ENCODE peak calls at places on chromosomes 4 and X, in six cellular contexts. F is cardiac muscle cell, J is GM23338, H is breast epithelium, B is ovary, M is transverse colon. Z is an unnamed sample.

GRCh38 chr4:17260395-17260907 is 251.4 kb downstream of the QDPR start:
- DNase-seq in H (no peak), F (no peak), B (no peak), J (no peak), M (no peak), Z (no peak)

GRCh38 chr4:106486533-106486932 is 118.0 kb upstream of the GIMD1 start:
- DNase-seq in M (no peak), H (no peak), J (peak; percentile 69), B (no peak), F (no peak), Z (no peak)

GRCh38 chr4:25795091-25795490 is 67.7 kb downstream of the SEL1L3 start:
- DNase-seq in B (no peak), H (no peak), M (no peak), F (no peak), J (no peak), Z (no peak)

GRCh38 chrX:37787353-37787869 is 7.6 kb downstream of the CYBB start:
- DNase-seq in F (no peak), J (no peak), B (no peak), M (no peak), H (no peak), Z (no peak)

GRCh38 chr4:118823471-118823870 is 12.5 kb downstream of the SEC24D start:
- DNase-seq in M (peak; percentile 47), J (no peak), F (no peak), H (peak; percentile 54), B (no peak), Z (no peak)

GRCh38 chr4:47313396-47313795 is 150.1 kb downstream of the COMMD8 start:
- DNase-seq in M (no peak), F (no peak), H (no peak), J (no peak), B (no peak), Z (no peak)

GRCh38 chr4:110211007-110211769 is 12.8 kb upstream of the ELOVL6 start:
- DNase-seq in H (no peak), J (peak; percentile 70), B (no peak), F (peak; percentile 40), M (peak; percentile 25), Z (peak; percentile 70)

GRCh38 chrX:153946910-153947769 is 2.7 kb upstream of the RENBP start:
- DNase-seq in F (peak; percentile 78), M (peak; percentile 84), H (peak; percentile 59), J (peak; percentile 86), B (peak; percentile 54), Z (peak; percentile 84)

DNA sequence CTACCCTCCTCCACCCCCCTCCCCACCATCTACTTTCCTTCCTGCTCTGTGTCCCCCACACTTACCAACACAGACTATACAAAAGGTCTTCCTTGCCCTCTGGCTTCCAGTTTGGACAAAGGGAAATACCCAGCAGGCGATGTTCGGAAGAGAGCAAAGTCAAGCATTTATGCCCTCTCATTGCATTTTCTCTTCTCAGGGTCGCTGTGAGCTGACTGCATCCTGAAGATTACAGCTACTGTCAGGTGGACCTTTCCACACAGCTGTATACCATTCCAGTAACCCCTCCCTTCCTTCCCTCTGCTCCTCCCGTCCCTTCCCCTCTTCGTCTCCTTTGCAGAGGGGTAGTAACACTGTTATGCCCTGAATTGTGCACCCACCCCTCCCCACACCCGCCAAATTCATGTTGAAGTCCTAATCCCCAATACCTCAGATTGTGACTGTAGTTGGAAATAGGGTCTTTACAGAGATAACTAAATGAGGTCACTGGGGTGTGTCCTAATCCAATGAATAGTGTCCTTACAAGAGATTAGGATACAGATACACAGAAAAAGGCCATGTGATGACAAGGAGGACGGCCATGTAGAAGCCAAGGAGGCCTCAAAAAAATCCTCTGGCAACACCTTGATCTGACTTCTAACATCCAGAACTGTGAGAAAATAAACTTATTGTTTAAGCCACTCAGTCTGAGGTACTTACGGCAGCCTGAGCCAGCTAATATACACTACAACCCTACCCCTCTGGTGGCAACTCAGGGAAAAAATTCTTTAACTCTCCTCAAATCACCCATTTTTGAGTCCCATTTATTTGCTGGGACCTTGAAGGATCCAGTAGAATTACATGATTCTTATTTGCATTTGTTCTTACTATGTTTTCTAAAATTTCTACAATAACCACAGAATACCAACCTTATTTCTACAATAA is 11.7 kb downstream of the MORF4L2 start:
- DNase-seq in J (peak; percentile 11), B (no peak), M (no peak), F (no peak), H (no peak), Z (no peak)
- TF ChIP-seq CTCF in J (no peak), B (no peak), M (no peak), F (no peak), H (no peak), Z (no peak)

DNA sequence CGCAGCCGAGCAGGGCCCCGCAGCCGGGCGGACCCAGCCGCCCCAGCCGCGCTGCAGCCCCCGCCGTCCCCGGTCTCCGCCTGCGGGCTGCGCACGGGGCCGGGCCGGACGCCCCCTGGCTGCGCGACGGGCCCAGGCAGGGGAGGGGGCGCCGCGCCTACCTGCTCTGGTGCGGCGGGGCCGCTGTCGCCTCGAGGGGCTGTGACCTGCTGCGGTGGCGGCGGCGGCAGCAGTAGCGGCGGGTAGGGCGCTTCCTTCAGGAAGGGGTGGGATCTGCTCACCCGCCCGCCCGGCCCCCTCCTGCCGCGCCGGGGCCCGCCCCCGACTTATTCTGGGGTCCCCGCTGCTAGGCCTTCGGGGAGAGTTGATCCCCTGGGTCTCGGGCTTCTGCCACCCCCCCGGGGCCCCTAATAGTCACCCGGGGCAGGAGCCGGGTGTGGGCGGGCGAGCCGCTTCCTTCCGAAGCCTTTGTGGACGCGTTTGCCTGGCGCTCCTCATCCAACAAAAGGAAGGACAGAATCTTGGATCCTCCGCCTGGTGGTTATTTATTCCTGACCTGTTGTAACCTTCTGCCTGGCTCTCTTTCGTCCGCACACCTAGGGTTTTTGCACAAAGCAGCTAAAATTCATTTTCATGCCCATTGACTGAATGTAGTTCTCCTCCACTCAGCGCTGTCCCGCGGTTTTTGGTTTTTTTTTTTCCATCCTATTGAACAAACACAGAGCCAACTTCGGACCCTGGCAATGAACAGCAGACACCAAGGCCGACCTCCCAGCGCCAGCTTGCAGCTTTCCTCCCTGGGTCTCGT is at the start of gene TMEM150C:
- DNase-seq in J (peak; percentile 71), F (peak; percentile 78), B (peak; percentile 45), H (peak; percentile 56), M (peak; percentile 22), Z (peak; percentile 31)
- H3K4me3 ChIP-seq in J (peak within 1 kb of the TSS; percentile 73), F (peak within 1 kb of the TSS; percentile 33), B (peak within 1 kb of the TSS; percentile 43), H (peak within 1 kb of the TSS; percentile 93), M (peak within 1 kb of the TSS; percentile 72), Z (peak within 1 kb of the TSS; percentile 51)

DNA sequence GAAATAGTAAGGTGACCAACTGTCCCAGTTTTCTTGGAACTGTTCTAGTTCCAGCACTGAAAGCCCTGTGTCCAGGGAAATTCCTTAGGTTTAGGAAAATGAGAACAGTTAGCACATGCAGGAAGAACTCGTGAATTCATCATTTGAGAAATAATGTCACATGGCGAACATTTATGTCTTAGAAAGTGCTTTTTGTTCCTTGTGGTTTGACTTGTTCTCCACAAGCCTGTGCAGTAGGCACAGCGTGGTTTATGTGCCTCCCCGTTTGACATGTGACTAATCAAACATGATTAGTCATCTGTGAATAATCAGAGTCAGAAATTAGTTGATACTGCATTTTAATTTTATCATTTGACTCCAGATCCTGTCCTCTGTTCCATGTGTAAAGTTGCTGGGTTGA is 556.0 kb upstream of the CPEB2 start:
- DNase-seq in M (no peak), H (no peak), B (no peak), F (no peak), J (no peak), Z (no peak)
- TF ChIP-seq CTCF in M (no peak), H (no peak), B (no peak), F (no peak), J (no peak), Z (no peak)

GRCh38 chr4:165328101-165328425 is 594 bp downstream of the MSMO1 start:
- DNase-seq in H (no peak), M (no peak), F (no peak), J (no peak), B (no peak), Z (no peak)

GRCh38 chr4:165325732-165326512 is 1.5 kb upstream of the MSMO1 start:
- DNase-seq in H (no peak), F (no peak), B (peak; percentile 32), M (no peak), J (peak; percentile 61), Z (peak; percentile 83)

GRCh38 chr4:165326831-165327210 is 648 bp upstream of the MSMO1 start:
- DNase-seq in J (peak; percentile 61), H (no peak), F (peak; percentile 36), M (peak; percentile 30), B (peak; percentile 43), Z (peak; percentile 49)

GRCh38 chr4:165328708-165329107 is 1.2 kb downstream of the MSMO1 start:
- DNase-seq in M (no peak), B (no peak), F (no peak), J (peak; percentile 2), H (no peak), Z (no peak)

GRCh38 chr4:165327211-165328100 is at the start of gene MSMO1:
- DNase-seq in B (peak; percentile 99), J (peak; percentile 99), M (peak; percentile 99), F (peak; percentile 99), H (peak; percentile 99), Z (peak; percentile 99)
- H3K4me3 ChIP-seq in B (peak within 1 kb of the TSS; percentile 90), J (peak within 1 kb of the TSS; percentile 99), M (peak within 1 kb of the TSS; percentile 78), F (peak within 1 kb of the TSS; percentile 67), H (peak within 1 kb of the TSS; percentile 91), Z (peak within 1 kb of the TSS; percentile 85)

GRCh38 chrX:130330146-130330545 is 9.6 kb upstream of the SLC25A14 start:
- DNase-seq in H (no peak), M (no peak), J (no peak), F (no peak), B (no peak), Z (no peak)

GRCh38 chrX:130336531-130336930 is 3.2 kb upstream of the SLC25A14 start:
- DNase-seq in M (no peak), J (no peak), F (no peak), H (no peak), B (no peak), Z (no peak)

GRCh38 chrX:130330706-130331105 is 9.0 kb upstream of the SLC25A14 start:
- DNase-seq in M (peak; percentile 47), J (peak; percentile 79), F (peak; percentile 59), H (no peak), B (peak; percentile 15), Z (peak; percentile 52)
- TF ChIP-seq CTCF in M (peak; percentile 21), J (peak; percentile 81), F (peak; percentile 53), H (peak; percentile 30), B (no peak), Z (peak; percentile 51)

GRCh38 chr4:54063737-54064316 is 578 bp downstream of the CHIC2 start:
- DNase-seq in M (peak; percentile 41), B (peak; percentile 43), J (peak; percentile 48), H (peak; percentile 55), F (peak; percentile 34), Z (no peak)

GRCh38 chr4:54063224-54063623 is 1.2 kb downstream of the CHIC2 start:
- DNase-seq in M (no peak), J (no peak), B (no peak), F (no peak), H (no peak), Z (peak; percentile 72)

GRCh38 chr4:54061873-54062272 is 2.5 kb downstream of the CHIC2 start:
- DNase-seq in J (no peak), F (no peak), H (no peak), M (no peak), B (no peak), Z (no peak)

GRCh38 chr4:54062392-54062791 is 2.0 kb downstream of the CHIC2 start:
- DNase-seq in B (no peak), F (no peak), H (no peak), J (no peak), M (no peak), Z (no peak)

DNA sequence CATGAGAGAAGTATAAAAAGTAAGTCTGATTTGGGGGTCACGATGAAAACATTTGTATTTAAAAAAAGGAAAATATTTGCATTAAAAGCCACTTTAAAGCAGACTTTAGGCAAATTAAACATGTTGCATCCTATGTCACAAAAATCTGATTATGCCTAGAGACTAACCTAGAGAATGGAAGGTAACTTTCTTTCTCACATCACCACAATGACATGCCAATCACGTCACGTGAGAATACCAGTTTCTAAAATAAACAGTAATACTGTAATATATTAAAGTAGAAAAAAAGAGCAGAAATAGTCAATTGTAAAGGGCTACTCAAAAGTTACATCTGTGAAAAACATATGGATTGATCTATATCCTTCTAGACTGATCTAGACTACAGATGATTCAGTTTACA is 3.3 kb downstream of the CHIC2 start:
- DNase-seq in H (no peak), J (no peak), B (no peak), M (no peak), F (no peak), Z (no peak)
- H3K4me3 ChIP-seq in H (peak overlapping the region; percentile 99), J (no peak overlapping the region), B (no peak overlapping the region), M (peak overlapping the region; percentile 97), F (no peak overlapping the region), Z (peak overlapping the region; percentile 95)

Z was measured in fibroblast of pulmonary artery.